ENCODE peak calls at places on chromosomes 6 and 20, in seven cellular contexts. G is right lobe of liver; U is GM20000; T is H9; Y is CD4-positive, alpha-beta T cell; A is GM06990; Q is GM23338. P is an unnamed sample.

GRCh38 chr6:149233056-149233715 is 84.3 kb upstream of the TAB2 start:
- DNase-seq in U (no peak), A (no peak), G (no peak), Y (peak), Q (no peak), T (no peak), P (no peak)

GRCh38 chr6:144912474-144912873 is 627.3 kb downstream of the UTRN start:
- DNase-seq in Y (no peak), T (no peak), U (no peak), G (no peak), A (no peak), Q (peak), P (no peak)

GRCh38 chr6:90184334-90185298 is 112.0 kb downstream of the BACH2 start:
- DNase-seq in Q (no peak), U (no peak), T (no peak), Y (no peak), G (no peak), A (no peak), P (peak)

GRCh38 chr6:95768539-95768938 is 191.2 kb downstream of the MANEA start:
- DNase-seq in T (peak), Q (peak), G (peak), U (no peak), A (no peak), Y (no peak), P (no peak)

GRCh38 chr6:149593443-149593842 is 27.3 kb downstream of the GINM1 start:
- DNase-seq in G (no peak), A (no peak), Y (no peak), T (no peak), Q (no peak), U (no peak), P (no peak)

GRCh38 chr20:17533396-17533795 is 2.2 kb upstream of the BFSP1 start:
- DNase-seq in T (peak), G (no peak), U (peak), Y (no peak), A (no peak), Q (peak), P (no peak)

GRCh38 chr6:13678255-13678983 is 33.2 kb downstream of the RANBP9 start:
- DNase-seq in Y (no peak), Q (peak), A (no peak), T (no peak), G (no peak), U (no peak), P (no peak)

GRCh38 chr6:119119989-119120388 is 41.5 kb upstream of the FAM184A start:
- DNase-seq in Y (no peak), G (no peak), U (no peak), A (no peak), T (no peak), Q (no peak), P (no peak)

GRCh38 chr6:12534454-12534853 is 182.1 kb upstream of the PHACTR1 start:
- DNase-seq in Y (no peak), U (no peak), T (no peak), A (no peak), Q (no peak), G (no peak), P (no peak)

GRCh38 chr6:38047562-38047961 is 228.0 kb downstream of the ZFAND3 start:
- DNase-seq in G (no peak), U (no peak), A (no peak), Q (no peak), Y (no peak), T (no peak), P (no peak)

GRCh38 chr6:38045701-38046305 is 226.3 kb downstream of the ZFAND3 start:
- DNase-seq in T (no peak), Q (no peak), A (no peak), G (no peak), Y (no peak), U (no peak), P (no peak)

GRCh38 chr6:38039497-38039896 is 220.0 kb downstream of the ZFAND3 start:
- DNase-seq in Y (no peak), T (no peak), G (no peak), U (no peak), Q (no peak), A (no peak), P (no peak)

GRCh38 chr6:38040254-38040653 is 220.7 kb downstream of the ZFAND3 start:
- DNase-seq in Y (no peak), T (no peak), Q (no peak), A (no peak), G (no peak), U (no peak), P (no peak)

GRCh38 chr6:38043259-38043753 is 223.8 kb downstream of the ZFAND3 start:
- DNase-seq in A (no peak), Q (no peak), Y (no peak), G (no peak), T (no peak), U (no peak), P (no peak)
- TF ChIP-seq CTCF in A (no peak), Q (no peak), Y (no peak), G (no peak), T (no peak), U (no peak), P (no peak)

GRCh38 chr20:7399114-7399513 is 541.1 kb downstream of the HAO1 start:
- DNase-seq in Q (no peak), A (no peak), T (no peak), U (no peak), G (no peak), Y (no peak), P (no peak)

GRCh38 chr20:7399575-7399974 is 540.7 kb downstream of the HAO1 start:
- DNase-seq in Q (no peak), T (no peak), A (no peak), U (no peak), Y (no peak), G (no peak), P (no peak)
- TF ChIP-seq CTCF in Q (no peak), T (no peak), A (no peak), U (no peak), Y (no peak), G (no peak), P (no peak)

GRCh38 chr20:19750207-19750606 is 7.9 kb upstream of the RIN2 start:
- DNase-seq in T (no peak), A (no peak), G (no peak), U (no peak), Y (no peak), Q (no peak), P (no peak)

GRCh38 chr20:19747903-19748302 is 10.2 kb upstream of the RIN2 start:
- DNase-seq in G (no peak), T (no peak), Q (no peak), A (no peak), U (no peak), Y (no peak), P (no peak)

GRCh38 chr20:19750907-19751636 is 7.0 kb upstream of the RIN2 start:
- DNase-seq in U (peak), Q (no peak), A (no peak), G (no peak), T (no peak), Y (no peak), P (no peak)

GRCh38 chr20:19748687-19749086 is 9.4 kb upstream of the RIN2 start:
- DNase-seq in T (no peak), Y (no peak), Q (no peak), U (no peak), G (no peak), A (no peak), P (no peak)

DNA sequence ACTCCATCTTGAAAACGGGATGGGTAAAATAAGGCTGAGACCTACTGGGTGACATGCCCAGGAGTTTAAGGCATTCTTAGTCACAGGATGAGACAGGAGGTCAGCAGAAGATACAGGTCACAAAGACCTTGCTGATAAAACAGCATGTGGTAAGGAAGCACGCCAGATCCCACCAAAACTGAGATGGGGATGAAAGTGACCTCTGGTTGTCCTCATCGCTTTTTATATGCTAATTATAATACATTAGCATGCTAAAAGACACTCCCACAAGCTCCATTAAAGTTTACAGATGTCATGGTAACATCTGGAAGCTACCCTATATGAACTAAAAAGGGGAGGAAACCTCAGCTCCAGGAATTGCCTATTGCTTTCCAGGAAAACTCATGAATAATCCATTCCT is 8.5 kb upstream of the RIN2 start:
- DNase-seq in Y (no peak), A (no peak), T (peak), Q (peak), U (no peak), G (no peak), P (no peak)
- TF ChIP-seq CTCF in Y (no peak), A (no peak), T (no peak), Q (no peak), U (no peak), G (no peak), P (no peak)

DNA sequence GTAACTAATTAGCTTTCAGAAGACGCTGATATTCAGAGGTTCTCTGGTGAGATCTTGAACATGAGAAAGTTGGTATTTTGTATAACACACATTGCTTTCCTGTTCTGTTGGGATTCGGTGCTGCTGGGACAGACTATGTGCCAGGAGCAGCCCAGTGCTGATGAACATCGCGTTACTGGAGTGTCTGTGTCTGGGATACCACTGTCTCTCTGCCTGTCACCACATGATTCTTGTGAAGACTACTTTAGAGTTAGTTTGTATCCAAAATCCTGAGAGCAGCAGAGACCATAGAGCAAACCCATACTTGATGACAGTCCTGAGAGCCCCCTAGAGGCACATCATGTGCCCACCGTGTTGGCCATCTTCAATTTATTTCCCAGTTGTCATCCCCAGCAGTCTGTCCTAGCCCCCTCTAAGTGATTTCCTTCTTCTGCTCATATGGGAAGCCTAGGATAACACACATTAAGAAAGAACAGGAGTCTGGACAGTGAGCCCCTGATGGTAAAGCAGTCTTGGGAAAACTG is 41.8 kb upstream of the TINAG start:
- DNase-seq in G (no peak), T (peak), A (no peak), Y (no peak), Q (peak), U (no peak), P (no peak)
- TF ChIP-seq CTCF in G (no peak), T (peak), A (no peak), Y (no peak), Q (peak), U (no peak), P (no peak)

GRCh38 chr20:45545754-45546453 is 1.3 kb downstream of the EPPIN start:
- DNase-seq in T (peak), G (no peak), U (peak), A (no peak), Q (peak), Y (no peak), P (no peak)
- TF ChIP-seq CTCF in T (peak), G (peak), U (no peak), A (no peak), Q (peak), Y (no peak), P (peak)

GRCh38 chr20:45972500-45973183 is 639 bp upstream of the ZNF335 start:
- DNase-seq in Y (no peak), A (no peak), G (peak), Q (peak), U (peak), T (no peak), P (no peak)

GRCh38 chr20:45969712-45970634 is 2.0 kb downstream of the ZNF335 start:
- DNase-seq in T (peak), G (peak), Y (no peak), A (no peak), U (peak), Q (peak), P (no peak)

GRCh38 chr20:45970646-45971424 is 1.2 kb downstream of the ZNF335 start:
- DNase-seq in A (no peak), Q (no peak), G (peak), Y (no peak), U (peak), T (peak), P (peak)

GRCh38 chr20:45971425-45971674 is 653 bp downstream of the ZNF335 start:
- DNase-seq in Q (no peak), T (no peak), A (no peak), U (no peak), Y (no peak), G (no peak), P (no peak)

DNA sequence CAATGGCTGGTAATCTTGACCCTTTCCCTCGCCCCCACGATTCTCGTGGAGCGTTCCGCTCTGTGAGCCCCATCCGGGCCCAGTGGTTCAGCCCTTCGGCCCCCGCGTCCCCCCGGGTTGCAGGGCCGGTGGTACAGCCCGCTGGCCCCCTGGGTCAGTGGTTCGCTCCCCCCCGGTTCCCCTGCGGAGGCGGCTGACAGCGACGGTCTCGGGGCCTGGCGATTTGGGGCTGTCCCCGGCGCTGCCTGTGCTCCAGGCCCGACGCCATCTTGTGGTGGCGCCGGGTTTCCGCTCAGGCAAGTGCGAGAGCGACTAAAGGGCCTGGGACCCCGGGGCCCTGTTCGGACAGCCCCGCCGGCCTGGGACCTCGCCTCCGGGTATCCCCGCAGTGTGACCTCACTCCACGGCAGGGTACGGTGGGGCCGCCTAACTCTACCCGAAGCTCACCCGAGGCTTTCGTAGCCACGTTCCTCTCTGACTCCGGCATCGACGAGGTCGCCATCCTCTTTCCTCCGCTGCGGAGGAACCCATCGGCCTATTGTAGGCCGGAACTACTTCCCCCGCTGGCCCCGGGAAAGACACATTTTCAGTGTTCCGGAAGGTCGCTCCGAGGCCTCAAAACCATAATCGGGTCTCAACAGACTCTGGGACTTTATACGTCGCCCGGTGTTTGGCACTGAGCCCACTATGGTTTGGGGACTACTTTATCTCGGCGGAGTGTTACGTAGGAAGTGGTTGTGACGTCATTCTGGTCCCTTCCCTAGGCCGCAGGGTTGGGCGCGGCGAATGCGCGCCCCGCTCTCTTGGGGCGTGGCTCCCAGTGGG is at the start of gene ZNF335:
- DNase-seq in T (peak), U (peak), A (peak), Q (peak), Y (peak), G (peak), P (peak)
- TF ChIP-seq CTCF in T (no peak), U (no peak), A (no peak), Q (no peak), Y (no peak), G (peak), P (peak)

GRCh38 chr6:7163661-7164071 is 55.9 kb downstream of the RREB1 start:
- DNase-seq in U (no peak), T (no peak), Y (no peak), Q (no peak), G (no peak), A (no peak), P (no peak)
- TF ChIP-seq CTCF in U (no peak), T (no peak), Y (no peak), Q (no peak), G (no peak), A (no peak), P (no peak)

GRCh38 chr6:170578909-170579308 is 5.5 kb downstream of the PDCD2 start:
- DNase-seq in A (no peak), U (no peak), T (no peak), Y (no peak), Q (no peak), G (no peak), P (no peak)

GRCh38 chr6:170572704-170573466 is 11.6 kb downstream of the PDCD2 start:
- DNase-seq in Y (no peak), G (no peak), A (no peak), Q (no peak), T (no peak), U (no peak), P (no peak)

DNA sequence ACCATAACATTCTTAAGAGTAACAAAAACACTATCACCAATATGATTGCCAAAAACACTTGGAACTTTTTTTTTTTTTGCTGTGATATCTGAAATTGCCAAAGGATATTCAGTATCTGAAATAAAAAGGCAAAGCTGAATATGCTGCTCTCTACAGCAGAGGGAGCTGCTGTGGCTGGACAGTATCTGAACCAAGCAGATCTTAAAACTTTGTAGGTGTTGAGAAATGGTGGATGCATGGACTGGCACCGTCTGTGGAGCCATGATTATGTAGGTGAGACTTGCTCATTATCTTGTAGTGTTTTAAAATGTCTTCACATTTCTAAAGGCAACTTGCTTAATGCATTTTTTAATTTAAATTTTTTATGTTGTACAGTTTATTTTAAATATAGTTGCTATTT is 9.2 kb downstream of the PDCD2 start:
- DNase-seq in Y (no peak), Q (peak), G (no peak), A (no peak), U (no peak), T (no peak), P (no peak)
- TF ChIP-seq CTCF in Y (no peak), Q (peak), G (peak), A (peak), U (no peak), T (peak), P (no peak)

GRCh38 chr6:816510-817084 is 123.7 kb upstream of the EXOC2 start:
- DNase-seq in A (no peak), T (no peak), Y (no peak), Q (no peak), G (no peak), U (no peak), P (peak)

GRCh38 chr6:818191-818590 is 125.3 kb upstream of the EXOC2 start:
- DNase-seq in Q (no peak), U (no peak), T (no peak), G (no peak), A (no peak), Y (no peak), P (no peak)

GRCh38 chr6:814378-815347 is 121.7 kb upstream of the EXOC2 start:
- DNase-seq in Q (no peak), G (no peak), Y (no peak), T (no peak), U (no peak), A (no peak), P (no peak)

GRCh38 chr6:811806-812205 is 118.9 kb upstream of the EXOC2 start:
- DNase-seq in U (no peak), Q (no peak), Y (no peak), G (no peak), T (no peak), A (no peak), P (no peak)

GRCh38 chr6:815348-815738 is 122.4 kb upstream of the EXOC2 start:
- DNase-seq in T (no peak), Y (no peak), A (no peak), G (no peak), U (no peak), Q (no peak), P (no peak)
- TF ChIP-seq CTCF in T (peak), Y (no peak), A (no peak), G (no peak), U (no peak), Q (peak), P (no peak)